ENCODE peak calls at places on chromosomes 1 and 21, in six cellular contexts. One of them, this sample, is unnamed.
A peak's percentile ranks its signal among the peaks of the same experiment; 100 is the strongest.

GRCh38 chr1:58815680-58816071 is 31.8 kb upstream of the JUN start:
- DNase-seq in left ventricle myocardium inferior: peak; percentile 26
- DNase-seq in type B pancreatic cell: no peak
- DNase-seq in cardiac fibroblast: no peak
- DNase-seq in heart left ventricle: no peak
- DNase-seq in H1: no peak
- DNase-seq in this sample: peak; percentile 50

GRCh38 chr1:5640845-5641244 is 351.4 kb downstream of the NPHP4 start:
- DNase-seq in left ventricle myocardium inferior: no peak
- DNase-seq in cardiac fibroblast: no peak
- DNase-seq in heart left ventricle: no peak
- DNase-seq in type B pancreatic cell: no peak
- DNase-seq in H1: no peak
- DNase-seq in this sample: no peak

GRCh38 chr1:78114034-78114956 is 68.5 kb downstream of the GIPC2 start:
- DNase-seq in left ventricle myocardium inferior: no peak
- DNase-seq in H1: no peak
- DNase-seq in cardiac fibroblast: peak; percentile 92
- DNase-seq in heart left ventricle: peak; percentile 50
- DNase-seq in type B pancreatic cell: no peak
- DNase-seq in this sample: peak; percentile 64

GRCh38 chr1:247172956-247173355 is 1.1 kb upstream of the ZNF124 start:
- DNase-seq in heart left ventricle: no peak
- DNase-seq in left ventricle myocardium inferior: no peak
- DNase-seq in H1: no peak
- DNase-seq in cardiac fibroblast: no peak
- DNase-seq in type B pancreatic cell: no peak
- DNase-seq in this sample: no peak

GRCh38 chr1:16019580-16020277 is 1.9 kb upstream of the HSPB7 start:
- DNase-seq in H1: no peak
- DNase-seq in type B pancreatic cell: no peak
- DNase-seq in cardiac fibroblast: no peak
- DNase-seq in heart left ventricle: peak; percentile 92
- DNase-seq in left ventricle myocardium inferior: peak; percentile 74
- DNase-seq in this sample: no peak

GRCh38 chr1:22271847-22272801 is 129.2 kb upstream of the WNT4 start:
- DNase-seq in left ventricle myocardium inferior: no peak
- DNase-seq in type B pancreatic cell: no peak
- DNase-seq in cardiac fibroblast: no peak
- DNase-seq in heart left ventricle: no peak
- DNase-seq in H1: no peak
- DNase-seq in this sample: no peak

GRCh38 chr1:24557220-24557619 is 1.3 kb downstream of the NCMAP start:
- DNase-seq in cardiac fibroblast: no peak
- DNase-seq in H1: no peak
- DNase-seq in left ventricle myocardium inferior: no peak
- DNase-seq in heart left ventricle: no peak
- DNase-seq in type B pancreatic cell: no peak
- DNase-seq in this sample: no peak

GRCh38 chr1:41681331-41682136 is 197.1 kb upstream of the EDN2 start:
- DNase-seq in cardiac fibroblast: peak; percentile 79
- DNase-seq in H1: no peak
- DNase-seq in left ventricle myocardium inferior: no peak
- DNase-seq in type B pancreatic cell: no peak
- DNase-seq in heart left ventricle: peak; percentile 52
- DNase-seq in this sample: no peak

GRCh38 chr1:55669308-55669707 is 454.1 kb upstream of the USP24 start:
- DNase-seq in type B pancreatic cell: no peak
- DNase-seq in cardiac fibroblast: peak; percentile 61
- DNase-seq in heart left ventricle: no peak
- DNase-seq in left ventricle myocardium inferior: no peak
- DNase-seq in H1: no peak
- DNase-seq in this sample: no peak

GRCh38 chr1:229714964-229715603 is 89.0 kb downstream of the URB2 start:
- DNase-seq in left ventricle myocardium inferior: no peak
- DNase-seq in type B pancreatic cell: no peak
- DNase-seq in heart left ventricle: no peak
- DNase-seq in cardiac fibroblast: peak; percentile 51
- DNase-seq in H1: no peak
- DNase-seq in this sample: peak; percentile 73

GRCh38 chr1:221994274-221994698 is 252.4 kb upstream of the DUSP10 start:
- DNase-seq in H1: no peak
- DNase-seq in left ventricle myocardium inferior: no peak
- DNase-seq in type B pancreatic cell: no peak
- DNase-seq in heart left ventricle: no peak
- DNase-seq in cardiac fibroblast: peak; percentile 74
- DNase-seq in this sample: no peak

GRCh38 chr1:198417041-198417440 is 123.4 kb downstream of the ATP6V1G3 start:
- DNase-seq in heart left ventricle: no peak
- DNase-seq in cardiac fibroblast: peak; percentile 51
- DNase-seq in H1: no peak
- DNase-seq in left ventricle myocardium inferior: no peak
- DNase-seq in type B pancreatic cell: no peak
- DNase-seq in this sample: no peak

GRCh38 chr21:14353712-14354111 is 29.2 kb downstream of the HSPA13 start:
- DNase-seq in H1: no peak
- DNase-seq in heart left ventricle: no peak
- DNase-seq in left ventricle myocardium inferior: no peak
- DNase-seq in cardiac fibroblast: no peak
- DNase-seq in type B pancreatic cell: no peak
- DNase-seq in this sample: no peak

GRCh38 chr1:31791131-31791858 is 24.5 kb downstream of the SPOCD1 start:
- DNase-seq in left ventricle myocardium inferior: no peak
- DNase-seq in type B pancreatic cell: no peak
- DNase-seq in cardiac fibroblast: no peak
- DNase-seq in heart left ventricle: no peak
- DNase-seq in H1: no peak
- DNase-seq in this sample: no peak

GRCh38 chr21:25565272-25566199 is 41.7 kb downstream of the MRPL39 start:
- DNase-seq in cardiac fibroblast: no peak
- DNase-seq in heart left ventricle: no peak
- DNase-seq in H1: no peak
- DNase-seq in left ventricle myocardium inferior: no peak
- DNase-seq in type B pancreatic cell: no peak
- DNase-seq in this sample: no peak

GRCh38 chr1:225709101-225709500 is 56.2 kb upstream of the ENAH start:
- DNase-seq in H1: no peak
- DNase-seq in cardiac fibroblast: no peak
- DNase-seq in heart left ventricle: no peak
- DNase-seq in left ventricle myocardium inferior: no peak
- DNase-seq in type B pancreatic cell: no peak
- DNase-seq in this sample: no peak

GRCh38 chr1:232047473-232047872 is 420.9 kb downstream of the DISC1 start:
- DNase-seq in cardiac fibroblast: no peak
- DNase-seq in H1: no peak
- DNase-seq in type B pancreatic cell: no peak
- DNase-seq in left ventricle myocardium inferior: no peak
- DNase-seq in heart left ventricle: no peak
- DNase-seq in this sample: no peak

GRCh38 chr1:64675718-64676345 is 69.0 kb upstream of the RAVER2 start:
- DNase-seq in H1: no peak
- DNase-seq in type B pancreatic cell: no peak
- DNase-seq in left ventricle myocardium inferior: no peak
- DNase-seq in heart left ventricle: no peak
- DNase-seq in cardiac fibroblast: peak; percentile 51
- DNase-seq in this sample: no peak

GRCh38 chr21:38311765-38312164 is 55.0 kb downstream of the KCNJ15 start:
- DNase-seq in heart left ventricle: no peak
- DNase-seq in type B pancreatic cell: no peak
- DNase-seq in left ventricle myocardium inferior: no peak
- DNase-seq in cardiac fibroblast: no peak
- DNase-seq in H1: no peak
- DNase-seq in this sample: no peak

GRCh38 chr1:112904071-112904830 is 51.7 kb downstream of the SLC16A1 start:
- DNase-seq in H1: no peak
- DNase-seq in heart left ventricle: no peak
- DNase-seq in cardiac fibroblast: peak; percentile 78
- DNase-seq in left ventricle myocardium inferior: no peak
- DNase-seq in type B pancreatic cell: no peak
- DNase-seq in this sample: peak; percentile 31

GRCh38 chr1:2611621-2612437 is 21.0 kb downstream of the MMEL1 start:
- DNase-seq in type B pancreatic cell: no peak
- DNase-seq in left ventricle myocardium inferior: no peak
- DNase-seq in H1: no peak
- DNase-seq in heart left ventricle: no peak
- DNase-seq in cardiac fibroblast: no peak
- DNase-seq in this sample: no peak

GRCh38 chr1:81296584-81296983 is 504.1 kb upstream of the ADGRL2 start:
- DNase-seq in type B pancreatic cell: no peak
- DNase-seq in cardiac fibroblast: no peak
- DNase-seq in left ventricle myocardium inferior: no peak
- DNase-seq in H1: no peak
- DNase-seq in heart left ventricle: no peak
- DNase-seq in this sample: no peak

GRCh38 chr1:201637282-201638076 is 98.6 kb downstream of the NAV1 start:
- DNase-seq in cardiac fibroblast: peak; percentile 68
- DNase-seq in left ventricle myocardium inferior: peak; percentile 24
- DNase-seq in type B pancreatic cell: no peak
- DNase-seq in H1: no peak
- DNase-seq in heart left ventricle: peak; percentile 47
- DNase-seq in this sample: no peak

GRCh38 chr1:214823311-214824117 is 220.5 kb downstream of the CENPF start:
- DNase-seq in heart left ventricle: no peak
- DNase-seq in left ventricle myocardium inferior: no peak
- DNase-seq in type B pancreatic cell: no peak
- DNase-seq in cardiac fibroblast: no peak
- DNase-seq in H1: no peak
- DNase-seq in this sample: no peak
- TF ChIP-seq CTCF in heart left ventricle: no peak
- TF ChIP-seq CTCF in left ventricle myocardium inferior: no peak
- TF ChIP-seq CTCF in type B pancreatic cell: peak; percentile 27
- TF ChIP-seq CTCF in cardiac fibroblast: no peak
- TF ChIP-seq CTCF in H1: peak; percentile 34
- TF ChIP-seq CTCF in this sample: no peak

GRCh38 chr1:96596226-96596625 is 125.4 kb upstream of the PTBP2 start:
- DNase-seq in left ventricle myocardium inferior: no peak
- DNase-seq in cardiac fibroblast: peak; percentile 43
- DNase-seq in H1: peak; percentile 50
- DNase-seq in heart left ventricle: no peak
- DNase-seq in type B pancreatic cell: no peak
- DNase-seq in this sample: peak; percentile 58
- TF ChIP-seq CTCF in left ventricle myocardium inferior: peak; percentile 53
- TF ChIP-seq CTCF in cardiac fibroblast: peak; percentile 72
- TF ChIP-seq CTCF in H1: peak; percentile 63
- TF ChIP-seq CTCF in heart left ventricle: peak; percentile 40
- TF ChIP-seq CTCF in type B pancreatic cell: peak; percentile 76
- TF ChIP-seq CTCF in this sample: peak; percentile 67

DNA sequence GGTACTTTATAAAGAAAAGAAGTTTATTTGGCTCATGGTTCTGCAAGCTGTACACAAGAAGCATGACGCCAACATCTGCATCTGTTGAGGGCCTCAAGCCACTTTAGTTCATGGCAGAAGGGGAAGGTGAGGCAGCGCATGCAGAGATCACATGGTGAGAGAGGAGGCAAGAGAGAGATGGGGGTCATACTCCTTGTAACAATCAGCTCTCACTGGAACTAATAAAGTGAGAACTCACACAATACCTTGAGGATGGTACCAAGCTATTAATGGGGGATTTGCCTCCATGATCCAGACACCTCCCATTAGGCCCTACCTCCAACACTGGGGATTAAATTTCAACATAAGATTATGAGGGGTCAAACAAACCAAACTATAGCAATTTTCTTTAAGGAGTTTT is 3.3 kb upstream of the RGL1 start:
- DNase-seq in type B pancreatic cell: no peak
- DNase-seq in left ventricle myocardium inferior: no peak
- DNase-seq in H1: no peak
- DNase-seq in heart left ventricle: no peak
- DNase-seq in cardiac fibroblast: no peak
- DNase-seq in this sample: no peak
- TF ChIP-seq CTCF in type B pancreatic cell: no peak
- TF ChIP-seq CTCF in left ventricle myocardium inferior: no peak
- TF ChIP-seq CTCF in H1: no peak
- TF ChIP-seq CTCF in heart left ventricle: no peak
- TF ChIP-seq CTCF in cardiac fibroblast: no peak
- TF ChIP-seq CTCF in this sample: no peak

GRCh38 chr1:203368624-203369451 is 17.9 kb upstream of the FMOD start:
- DNase-seq in H1: no peak
- DNase-seq in left ventricle myocardium inferior: peak; percentile 65
- DNase-seq in cardiac fibroblast: peak; percentile 84
- DNase-seq in heart left ventricle: peak; percentile 71
- DNase-seq in type B pancreatic cell: no peak
- DNase-seq in this sample: no peak
- TF ChIP-seq CTCF in H1: peak; percentile 10
- TF ChIP-seq CTCF in left ventricle myocardium inferior: peak; percentile 62
- TF ChIP-seq CTCF in cardiac fibroblast: peak; percentile 43
- TF ChIP-seq CTCF in heart left ventricle: peak; percentile 57
- TF ChIP-seq CTCF in type B pancreatic cell: no peak
- TF ChIP-seq CTCF in this sample: no peak

GRCh38 chr21:44931137-44931500 is 8.7 kb upstream of the SLX9 start:
- DNase-seq in cardiac fibroblast: peak; percentile 85
- DNase-seq in left ventricle myocardium inferior: peak; percentile 36
- DNase-seq in H1: no peak
- DNase-seq in type B pancreatic cell: no peak
- DNase-seq in heart left ventricle: no peak
- DNase-seq in this sample: no peak

GRCh38 chr21:44931501-44932365 is 8.1 kb upstream of the SLX9 start:
- DNase-seq in heart left ventricle: no peak
- DNase-seq in left ventricle myocardium inferior: peak; percentile 15
- DNase-seq in type B pancreatic cell: no peak
- DNase-seq in H1: no peak
- DNase-seq in cardiac fibroblast: no peak
- DNase-seq in this sample: no peak

GRCh38 chr21:44933199-44933937 is 6.5 kb upstream of the SLX9 start:
- DNase-seq in left ventricle myocardium inferior: peak; percentile 12
- DNase-seq in cardiac fibroblast: no peak
- DNase-seq in heart left ventricle: no peak
- DNase-seq in type B pancreatic cell: no peak
- DNase-seq in H1: no peak
- DNase-seq in this sample: no peak

GRCh38 chr21:44933938-44934260 is 5.9 kb upstream of the SLX9 start:
- DNase-seq in cardiac fibroblast: no peak
- DNase-seq in heart left ventricle: no peak
- DNase-seq in H1: no peak
- DNase-seq in left ventricle myocardium inferior: no peak
- DNase-seq in type B pancreatic cell: no peak
- DNase-seq in this sample: no peak

DNA sequence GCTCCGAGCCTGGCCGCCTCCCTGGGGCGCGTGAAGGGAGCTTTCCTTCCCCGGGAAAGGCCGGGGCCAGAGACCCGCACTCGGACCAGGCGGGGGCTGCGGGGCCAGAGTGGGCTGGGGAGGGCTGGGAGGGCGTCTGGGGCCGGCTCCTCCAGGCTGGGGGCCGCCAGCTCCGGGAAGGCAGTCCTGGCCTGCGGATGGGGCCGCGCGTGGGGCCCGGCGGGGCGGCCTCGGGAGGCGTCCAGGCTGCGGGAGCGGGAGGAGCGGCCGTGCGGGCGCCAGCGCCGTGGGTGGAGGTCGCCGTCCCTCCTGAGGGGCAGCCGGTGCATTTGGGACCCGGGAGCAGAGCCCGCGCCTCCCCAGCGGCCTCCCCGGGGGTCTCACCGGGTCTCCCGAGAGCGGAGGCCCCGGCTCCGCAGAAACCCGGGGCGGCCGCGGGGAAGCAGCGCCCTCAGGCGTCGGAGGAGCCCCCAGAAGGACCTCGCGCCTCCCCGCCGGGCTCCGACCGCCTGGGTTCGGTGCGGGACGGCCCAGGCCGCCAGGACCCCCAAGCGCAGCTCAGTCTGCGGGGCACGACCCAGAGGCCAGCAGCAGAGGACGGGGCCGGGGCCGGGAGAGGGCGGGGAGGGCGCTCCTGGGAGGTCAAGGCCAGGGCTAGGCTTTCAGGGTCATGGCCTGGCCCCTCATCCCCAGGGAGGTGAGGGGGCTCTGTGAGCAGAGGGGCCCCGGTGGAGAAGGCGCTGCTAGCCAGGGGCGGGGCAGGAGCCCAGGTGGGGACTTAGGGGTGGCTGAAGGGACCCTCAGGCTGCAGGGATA is 7.3 kb upstream of the SLX9 start:
- DNase-seq in type B pancreatic cell: no peak
- DNase-seq in H1: no peak
- DNase-seq in heart left ventricle: no peak
- DNase-seq in left ventricle myocardium inferior: peak; percentile 58
- DNase-seq in cardiac fibroblast: no peak
- DNase-seq in this sample: peak; percentile 55
- TF ChIP-seq CTCF in type B pancreatic cell: peak; percentile 54
- TF ChIP-seq CTCF in H1: peak; percentile 32
- TF ChIP-seq CTCF in heart left ventricle: peak; percentile 54
- TF ChIP-seq CTCF in left ventricle myocardium inferior: peak; percentile 69
- TF ChIP-seq CTCF in cardiac fibroblast: peak; percentile 38
- TF ChIP-seq CTCF in this sample: peak; percentile 24